ENCODE peak calls at places on chromosomes 16 and 17, in four cellular contexts. H is stimulated activated CD8-positive, alpha-beta memory T cell treated with anti-CD3 and anti-CD28 coated beads, Interleukin-4, amount 100 ng/mL, for 24 hours; V is KBM-7; N is NCI-H1694. G is an unnamed sample.

GRCh38 chr16:85123891-85124635 is 11.8 kb upstream of the CIBAR2 start:
- DNase-seq in H (no peak), V (no peak), N (no peak), G (no peak)

GRCh38 chr16:19822534-19822933 is 62.1 kb downstream of the GPRC5B start:
- DNase-seq in H (no peak), V (no peak), N (no peak), G (no peak)

GRCh38 chr16:13994239-13995106 is 74.5 kb downstream of the ERCC4 start:
- DNase-seq in H (no peak), V (no peak), N (no peak), G (no peak)

GRCh38 chr17:13084420-13084819 is 66.6 kb upstream of the ELAC2 start:
- DNase-seq in H (no peak), V (no peak), N (no peak), G (no peak)

GRCh38 chr17:8941520-8941919 is 24.0 kb downstream of the PIK3R5 start:
- DNase-seq in H (peak; percentile 65), V (peak; percentile 35), N (no peak), G (no peak)

GRCh38 chr17:17106716-17107115 is 64.5 kb downstream of the MPRIP start:
- DNase-seq in H (no peak), V (no peak), N (no peak), G (peak; percentile 28)

GRCh38 chr16:82991941-82992675 is 365.3 kb downstream of the CDH13 start:
- DNase-seq in H (no peak), V (no peak), N (no peak), G (no peak)

GRCh38 chr16:57608462-57609113 is 19.8 kb upstream of the ADGRG1 start:
- DNase-seq in H (no peak), V (no peak), N (no peak), G (no peak)

GRCh38 chr17:7007143-7007542 is 5.3 kb upstream of the RNASEK start:
- DNase-seq in H (no peak), V (no peak), N (no peak), G (no peak)

GRCh38 chr17:18187226-18187625 is 3.6 kb downstream of the ALKBH5 start:
- DNase-seq in H (no peak), V (no peak), N (no peak), G (no peak)

GRCh38 chr17:59520276-59520675 is 45.1 kb upstream of the DHX40 start:
- DNase-seq in H (no peak), V (no peak), N (no peak), G (no peak)

GRCh38 chr17:32494621-32495346 is 8.0 kb downstream of the CDK5R1 start:
- DNase-seq in H (no peak), V (no peak), N (peak; percentile 56), G (peak; percentile 45)

GRCh38 chr16:89334050-89334449 is 116.5 kb downstream of the ZNF778 start:
- DNase-seq in H (no peak), V (no peak), N (no peak), G (no peak)

GRCh38 chr17:67746704-67747571 is 29.2 kb downstream of the NOL11 start:
- DNase-seq in H (no peak), V (peak; percentile 76), N (no peak), G (no peak)

GRCh38 chr16:56862776-56863175 is 2.2 kb upstream of the SLC12A3 start:
- DNase-seq in H (no peak), V (peak; percentile 41), N (no peak), G (no peak)

GRCh38 chr17:44522883-44523671 is 19.9 kb upstream of the GPATCH8 start:
- DNase-seq in H (peak; percentile 50), V (peak; percentile 84), N (peak; percentile 11), G (no peak)

GRCh38 chr16:19688396-19689024 is 29.5 kb downstream of the KNOP1 start:
- DNase-seq in H (no peak), V (peak; percentile 15), N (no peak), G (no peak)

GRCh38 chr16:879986-880385 is 79.5 kb upstream of the GNG13 start:
- DNase-seq in H (no peak), V (no peak), N (no peak), G (no peak)

GRCh38 chr16:82603784-82604411 is 22.9 kb upstream of the CDH13 start:
- DNase-seq in H (no peak), V (no peak), N (peak; percentile 32), G (peak; percentile 34)

GRCh38 chr17:61254894-61255293 is 144.7 kb upstream of the TBX2 start:
- DNase-seq in H (no peak), V (no peak), N (no peak), G (no peak)

GRCh38 chr16:8733849-8734540 is 59.6 kb downstream of the ABAT start:
- DNase-seq in H (no peak), V (no peak), N (no peak), G (no peak)

GRCh38 chr17:50550661-50551432 is 3.9 kb downstream of the SPATA20 start:
- DNase-seq in H (no peak), V (no peak), N (peak; percentile 34), G (no peak)

GRCh38 chr17:61581611-61582349 is 9.2 kb downstream of the NACA2 start:
- DNase-seq in H (no peak), V (no peak), N (no peak), G (no peak)

GRCh38 chr16:24906901-24907300 is 61.1 kb downstream of the SLC5A11 start:
- DNase-seq in H (no peak), V (no peak), N (no peak), G (no peak)

GRCh38 chr17:63120406-63120805 is 154.4 kb downstream of the TANC2 start:
- DNase-seq in H (no peak), V (no peak), N (no peak), G (no peak)

GRCh38 chr17:7029659-7030058 is 6.2 kb upstream of the SLC16A13 start:
- DNase-seq in H (no peak), V (peak; percentile 71), N (no peak), G (no peak)

GRCh38 chr16:65214196-65214595 is 92.3 kb upstream of the CDH11 start:
- DNase-seq in H (no peak), V (no peak), N (no peak), G (no peak)

GRCh38 chr17:19708431-19709175 is 7.8 kb downstream of the SLC47A2 start:
- DNase-seq in H (no peak), V (no peak), N (no peak), G (no peak)

GRCh38 chr17:38404174-38404943 is 23.9 kb upstream of the ARHGAP23 start:
- DNase-seq in H (no peak), V (no peak), N (no peak), G (no peak)

GRCh38 chr17:64157669-64158180 is 27.8 kb upstream of the ERN1 start:
- DNase-seq in H (no peak), V (no peak), N (no peak), G (no peak)

GRCh38 chr17:82675476-82676245 is 22.8 kb downstream of the RAB40B start:
- DNase-seq in H (no peak), V (no peak), N (no peak), G (no peak)

GRCh38 chr17:59791603-59792457 is 84.4 kb downstream of the VMP1 start:
- DNase-seq in H (no peak), V (no peak), N (no peak), G (no peak)

GRCh38 chr17:309361-309888 is 43.2 kb downstream of the RPH3AL start:
- DNase-seq in H (no peak), V (peak; percentile 47), N (no peak), G (no peak)

GRCh38 chr16:80932725-80933124 is 74.0 kb downstream of the CMC2 start:
- DNase-seq in H (no peak), V (no peak), N (no peak), G (no peak)

GRCh38 chr16:29644973-29645698 is 17.9 kb upstream of the SPN start:
- DNase-seq in H (no peak), V (no peak), N (no peak), G (no peak)

GRCh38 chr16:10136916-10137315 is 45.3 kb downstream of the GRIN2A start:
- DNase-seq in H (no peak), V (no peak), N (no peak), G (no peak)

GRCh38 chr16:86609115-86609514 is 30.8 kb downstream of the FOXL1 start:
- DNase-seq in H (no peak), V (no peak), N (no peak), G (no peak)

G was measured in NCI-H2171.